ENCODE peak calls at places on chromosome 18, in ten cellular contexts. N, U, E, L, H, A, J, V, D and R are unnamed samples.

GRCh38 chr18:45777393-45777792 is 48.1 kb upstream of the SIGLEC15 start:
- DNase-seq in N (peak; percentile 71), U (no peak), E (no peak), L (peak; percentile 85), H (no peak), A (no peak), J (peak; percentile 65), V (no peak), D (no peak), R (no peak)

GRCh38 chr18:29560270-29560669 is 1383.3 kb upstream of the CDH2 start:
- DNase-seq in N (no peak), U (no peak), E (no peak), L (no peak), H (no peak), A (no peak), J (no peak), V (no peak), D (no peak), R (no peak)

GRCh38 chr18:44079602-44080001 is 601.1 kb upstream of the SETBP1 start:
- DNase-seq in N (no peak), U (no peak), E (no peak), L (peak; percentile 77), H (no peak), A (no peak), J (peak; percentile 44), V (peak; percentile 12), D (no peak), R (no peak)

GRCh38 chr18:73043231-73044000 is 175.6 kb upstream of the NETO1 start:
- DNase-seq in N (no peak), U (no peak), E (no peak), L (no peak), H (no peak), A (no peak), J (peak; percentile 27), V (no peak), D (no peak), R (peak; percentile 44)

GRCh38 chr18:26405190-26405781 is 143.1 kb downstream of the KCTD1 start:
- DNase-seq in N (peak; percentile 81), U (no peak), E (peak; percentile 58), L (peak; percentile 61), H (peak; percentile 53), A (peak; percentile 27), J (no peak), V (no peak), D (no peak), R (peak; percentile 16)

GRCh38 chr18:23778828-23779227 is 89.6 kb downstream of the LAMA3 start:
- DNase-seq in N (no peak), U (no peak), E (no peak), L (no peak), H (no peak), A (no peak), J (no peak), V (no peak), D (no peak), R (no peak)

GRCh38 chr18:59469463-59470180 is 110.6 kb upstream of the LMAN1 start:
- DNase-seq in N (no peak), U (no peak), E (no peak), L (no peak), H (no peak), A (no peak), J (no peak), V (no peak), D (no peak), R (no peak)

GRCh38 chr18:34224423-34225217 is at the start of gene NOL4:
- DNase-seq in N (peak; percentile 26), U (no peak), E (peak; percentile 91), L (no peak), H (peak; percentile 92), A (no peak), J (peak; percentile 45), V (no peak), D (peak; percentile 76), R (peak; percentile 98)

GRCh38 chr18:23354625-23355024 is 98.5 kb upstream of the RIOK3 start:
- DNase-seq in N (no peak), U (no peak), E (no peak), L (peak; percentile 91), H (no peak), A (no peak), J (peak; percentile 74), V (no peak), D (no peak), R (no peak)

GRCh38 chr18:58996131-58996632 is 131.5 kb downstream of the ZNF532 start:
- DNase-seq in N (no peak), U (no peak), E (no peak), L (peak; percentile 32), H (peak; percentile 11), A (peak; percentile 97), J (no peak), V (no peak), D (no peak), R (no peak)

GRCh38 chr18:48017625-48018024 is 87.2 kb upstream of the SMAD2 start:
- DNase-seq in N (no peak), U (no peak), E (no peak), L (no peak), H (no peak), A (no peak), J (no peak), V (no peak), D (no peak), R (no peak)

GRCh38 chr18:49059028-49059670 is 108.4 kb upstream of the SMAD7 start:
- DNase-seq in N (no peak), U (no peak), E (no peak), L (peak; percentile 13), H (no peak), A (no peak), J (no peak), V (no peak), D (no peak), R (no peak)

GRCh38 chr18:29154758-29155725 is 978.1 kb upstream of the CDH2 start:
- DNase-seq in N (peak; percentile 49), U (no peak), E (no peak), L (peak; percentile 94), H (no peak), A (peak; percentile 69), J (peak; percentile 76), V (peak; percentile 43), D (no peak), R (no peak)

GRCh38 chr18:54607213-54607934 is 16.3 kb downstream of the DYNAP start:
- DNase-seq in N (no peak), U (no peak), E (no peak), L (peak; percentile 74), H (no peak), A (no peak), J (peak; percentile 79), V (no peak), D (no peak), R (no peak)

GRCh38 chr18:10230072-10230471 is 224.4 kb upstream of the APCDD1 start:
- DNase-seq in N (peak; percentile 70), U (no peak), E (no peak), L (peak; percentile 95), H (no peak), A (peak; percentile 4), J (peak; percentile 66), V (peak; percentile 55), D (no peak), R (no peak)

GRCh38 chr18:3330622-3331021 is 68.7 kb downstream of the MYL12B start:
- DNase-seq in N (no peak), U (no peak), E (no peak), L (no peak), H (no peak), A (no peak), J (no peak), V (no peak), D (no peak), R (no peak)

GRCh38 chr18:59910967-59911366 is 11.2 kb downstream of the PMAIP1 start:
- DNase-seq in N (no peak), U (no peak), E (no peak), L (peak; percentile 77), H (no peak), A (no peak), J (peak; percentile 27), V (no peak), D (no peak), R (no peak)

GRCh38 chr18:69996417-69996816 is 48.7 kb upstream of the CD226 start:
- DNase-seq in N (no peak), U (no peak), E (no peak), L (no peak), H (no peak), A (no peak), J (no peak), V (no peak), D (no peak), R (no peak)

GRCh38 chr18:74351354-74351753 is 35.7 kb downstream of the C18orf63 start:
- DNase-seq in N (peak; percentile 64), U (no peak), E (no peak), L (peak; percentile 70), H (no peak), A (peak; percentile 42), J (no peak), V (no peak), D (no peak), R (no peak)

GRCh38 chr18:57214976-57215375 is 68.1 kb downstream of the BOD1L2 start:
- DNase-seq in N (no peak), U (no peak), E (no peak), L (peak; percentile 16), H (no peak), A (no peak), J (peak; percentile 48), V (no peak), D (no peak), R (no peak)